ENCODE peak calls at places on chromosomes 3 and 15, in five cellular contexts. One of them, this sample, is unnamed.
A peak's percentile ranks its signal among the peaks of the same experiment; 100 is the strongest.

GRCh38 chr3:32815812-32816438 is 1.9 kb upstream of the TRIM71 start:
- DNase-seq in AG04449: no peak
- DNase-seq in PC-3: no peak
- DNase-seq in AG10803: no peak
- DNase-seq in LoVo: no peak
- DNase-seq in this sample: no peak

GRCh38 chr3:72310028-72310987 is 525.4 kb upstream of the PROK2 start:
- DNase-seq in PC-3: peak; percentile 31
- DNase-seq in AG04449: peak; percentile 17
- DNase-seq in LoVo: no peak
- DNase-seq in AG10803: peak; percentile 76
- DNase-seq in this sample: peak; percentile 91

GRCh38 chr3:4899654-4900236 is 79.5 kb upstream of the BHLHE40 start:
- DNase-seq in PC-3: peak; percentile 45
- DNase-seq in AG10803: no peak
- DNase-seq in LoVo: no peak
- DNase-seq in AG04449: no peak
- DNase-seq in this sample: no peak

GRCh38 chr3:71063768-71064287 is 519.7 kb downstream of the FOXP1 start:
- DNase-seq in AG10803: peak; percentile 29
- DNase-seq in AG04449: no peak
- DNase-seq in PC-3: peak; percentile 46
- DNase-seq in LoVo: peak; percentile 12
- DNase-seq in this sample: no peak

GRCh38 chr3:51932471-51933370 is 9.0 kb downstream of the RRP9 start:
- DNase-seq in AG04449: no peak
- DNase-seq in PC-3: no peak
- DNase-seq in AG10803: no peak
- DNase-seq in LoVo: no peak
- DNase-seq in this sample: no peak

GRCh38 chr3:99646107-99646435 is 7.7 kb downstream of the COL8A1 start:
- DNase-seq in AG10803: peak; percentile 78
- DNase-seq in LoVo: no peak
- DNase-seq in PC-3: no peak
- DNase-seq in AG04449: no peak
- DNase-seq in this sample: no peak

GRCh38 chr3:38834717-38835116 is 18.7 kb upstream of the SCN10A start:
- DNase-seq in PC-3: no peak
- DNase-seq in AG04449: no peak
- DNase-seq in AG10803: peak; percentile 9
- DNase-seq in LoVo: no peak
- DNase-seq in this sample: no peak

GRCh38 chr3:127264292-127264691 is 23.6 kb downstream of the PRR20G start:
- DNase-seq in AG10803: peak; percentile 11
- DNase-seq in PC-3: peak; percentile 58
- DNase-seq in LoVo: no peak
- DNase-seq in AG04449: no peak
- DNase-seq in this sample: no peak

GRCh38 chr3:165259518-165260193 is 63.5 kb upstream of the SLITRK3 start:
- DNase-seq in AG04449: no peak
- DNase-seq in PC-3: peak; percentile 67
- DNase-seq in AG10803: no peak
- DNase-seq in LoVo: peak; percentile 27
- DNase-seq in this sample: no peak

GRCh38 chr15:85099195-85099803 is 117.6 kb downstream of the PDE8A start:
- DNase-seq in AG10803: no peak
- DNase-seq in LoVo: no peak
- DNase-seq in PC-3: no peak
- DNase-seq in AG04449: no peak
- DNase-seq in this sample: no peak

GRCh38 chr15:38593523-38593922 is 28.9 kb upstream of the RASGRP1 start:
- DNase-seq in AG04449: no peak
- DNase-seq in PC-3: peak; percentile 38
- DNase-seq in LoVo: peak; percentile 14
- DNase-seq in AG10803: no peak
- DNase-seq in this sample: no peak

GRCh38 chr3:42665050-42665878 is 11.8 kb downstream of the ZBTB47 start:
- DNase-seq in AG04449: no peak
- DNase-seq in PC-3: no peak
- DNase-seq in AG10803: no peak
- DNase-seq in LoVo: no peak
- DNase-seq in this sample: no peak

GRCh38 chr15:45166792-45167630 is 20.8 kb downstream of the SHF start:
- DNase-seq in PC-3: peak; percentile 82
- DNase-seq in LoVo: peak; percentile 84
- DNase-seq in AG04449: peak; percentile 34
- DNase-seq in AG10803: peak; percentile 85
- DNase-seq in this sample: peak; percentile 93

GRCh38 chr15:68256675-68257450 is 20.7 kb upstream of the FEM1B start:
- DNase-seq in LoVo: peak; percentile 56
- DNase-seq in PC-3: peak; percentile 81
- DNase-seq in AG10803: peak; percentile 96
- DNase-seq in AG04449: no peak
- DNase-seq in this sample: peak; percentile 78

GRCh38 chr3:193971268-193971751 is 164.6 kb upstream of the HES1 start:
- DNase-seq in AG10803: peak; percentile 35
- DNase-seq in LoVo: peak; percentile 68
- DNase-seq in AG04449: no peak
- DNase-seq in PC-3: peak; percentile 81
- DNase-seq in this sample: peak; percentile 52

GRCh38 chr3:5011555-5012256 is 32.5 kb downstream of the BHLHE40 start:
- DNase-seq in LoVo: no peak
- DNase-seq in PC-3: no peak
- DNase-seq in AG10803: no peak
- DNase-seq in AG04449: no peak
- DNase-seq in this sample: peak; percentile 84

GRCh38 chr15:60972301-60972700 is 256.8 kb downstream of the RORA start:
- DNase-seq in AG10803: peak; percentile 93
- DNase-seq in LoVo: no peak
- DNase-seq in PC-3: peak; percentile 15
- DNase-seq in AG04449: peak; percentile 99
- DNase-seq in this sample: no peak

GRCh38 chr15:52112203-52112750 is 298 bp downstream of the BCL2L10 start:
- DNase-seq in PC-3: no peak
- DNase-seq in LoVo: no peak
- DNase-seq in AG04449: no peak
- DNase-seq in AG10803: no peak
- DNase-seq in this sample: peak; percentile 57

GRCh38 chr3:112007641-112008040 is 8.9 kb downstream of the TAGLN3 start:
- DNase-seq in AG10803: peak; percentile 88
- DNase-seq in AG04449: peak; percentile 70
- DNase-seq in LoVo: no peak
- DNase-seq in PC-3: no peak
- DNase-seq in this sample: no peak

GRCh38 chr3:88307666-88308065 is 157.9 kb downstream of the C3orf38 start:
- DNase-seq in AG10803: no peak
- DNase-seq in PC-3: no peak
- DNase-seq in AG04449: no peak
- DNase-seq in LoVo: no peak
- DNase-seq in this sample: no peak

GRCh38 chr15:36960179-36960946 is 140.0 kb downstream of the MEIS2 start:
- DNase-seq in PC-3: no peak
- DNase-seq in AG04449: no peak
- DNase-seq in LoVo: no peak
- DNase-seq in AG10803: no peak
- DNase-seq in this sample: peak; percentile 5

GRCh38 chr3:46946856-46947544 is 29.5 kb downstream of the CCDC12 start:
- DNase-seq in LoVo: peak; percentile 61
- DNase-seq in AG04449: no peak
- DNase-seq in PC-3: peak; percentile 54
- DNase-seq in AG10803: no peak
- DNase-seq in this sample: no peak

GRCh38 chr3:66107855-66108254 is 69.1 kb upstream of the MAGI1 start:
- DNase-seq in AG10803: peak; percentile 93
- DNase-seq in PC-3: no peak
- DNase-seq in AG04449: peak; percentile 60
- DNase-seq in LoVo: no peak
- DNase-seq in this sample: no peak

GRCh38 chr15:76803049-76803571 is 102.0 kb downstream of the SCAPER start:
- DNase-seq in AG10803: no peak
- DNase-seq in LoVo: no peak
- DNase-seq in PC-3: no peak
- DNase-seq in AG04449: no peak
- DNase-seq in this sample: no peak

GRCh38 chr3:44685128-44685800 is 27.2 kb upstream of the ZNF502 start:
- DNase-seq in LoVo: no peak
- DNase-seq in PC-3: no peak
- DNase-seq in AG04449: peak; percentile 45
- DNase-seq in AG10803: peak; percentile 92
- DNase-seq in this sample: peak; percentile 86

GRCh38 chr3:29171583-29171990 is 109.3 kb upstream of the RBMS3 start:
- DNase-seq in PC-3: no peak
- DNase-seq in AG04449: no peak
- DNase-seq in LoVo: no peak
- DNase-seq in AG10803: no peak
- DNase-seq in this sample: peak; percentile 37

GRCh38 chr3:187491371-187491770 is 123.2 kb downstream of the RTP4 start:
- DNase-seq in LoVo: no peak
- DNase-seq in AG04449: no peak
- DNase-seq in AG10803: no peak
- DNase-seq in PC-3: no peak
- DNase-seq in this sample: no peak

GRCh38 chr15:74725845-74726773 is 781 bp upstream of the CYP1A1 start:
- DNase-seq in AG10803: peak; percentile 6
- DNase-seq in PC-3: peak; percentile 17
- DNase-seq in LoVo: peak; percentile 56
- DNase-seq in AG04449: no peak
- DNase-seq in this sample: peak; percentile 53

GRCh38 chr3:183163563-183163962 is 1.0 kb upstream of the LAMP3 start:
- DNase-seq in PC-3: no peak
- DNase-seq in AG10803: no peak
- DNase-seq in AG04449: no peak
- DNase-seq in LoVo: no peak
- DNase-seq in this sample: no peak

GRCh38 chr15:63185206-63185605 is 4.2 kb upstream of the RAB8B start:
- DNase-seq in PC-3: no peak
- DNase-seq in LoVo: no peak
- DNase-seq in AG04449: no peak
- DNase-seq in AG10803: no peak
- DNase-seq in this sample: no peak

GRCh38 chr15:99999282-100000070 is 266.2 kb upstream of the LYSMD4 start:
- DNase-seq in LoVo: no peak
- DNase-seq in AG10803: no peak
- DNase-seq in AG04449: no peak
- DNase-seq in PC-3: no peak
- DNase-seq in this sample: no peak

GRCh38 chr3:123618768-123619484 is 34.1 kb upstream of the HACD2 start:
- DNase-seq in AG04449: peak; percentile 46
- DNase-seq in PC-3: peak; percentile 80
- DNase-seq in AG10803: peak; percentile 77
- DNase-seq in LoVo: peak; percentile 32
- DNase-seq in this sample: no peak

GRCh38 chr3:190892328-190893011 is 30.0 kb upstream of the GMNC start:
- DNase-seq in PC-3: no peak
- DNase-seq in LoVo: no peak
- DNase-seq in AG10803: no peak
- DNase-seq in AG04449: no peak
- DNase-seq in this sample: no peak

GRCh38 chr3:94159062-94159726 is 96.3 kb downstream of the NSUN3 start:
- DNase-seq in AG04449: no peak
- DNase-seq in AG10803: no peak
- DNase-seq in PC-3: peak; percentile 65
- DNase-seq in LoVo: peak; percentile 61
- DNase-seq in this sample: no peak

GRCh38 chr3:67937498-67938118 is 283.2 kb upstream of the SUCLG2 start:
- DNase-seq in AG04449: no peak
- DNase-seq in AG10803: no peak
- DNase-seq in PC-3: peak; percentile 8
- DNase-seq in LoVo: no peak
- DNase-seq in this sample: no peak

GRCh38 chr3:136237103-136237502 is 13.0 kb upstream of the PCCB start:
- DNase-seq in PC-3: no peak
- DNase-seq in AG04449: no peak
- DNase-seq in AG10803: no peak
- DNase-seq in LoVo: no peak
- DNase-seq in this sample: no peak

GRCh38 chr3:23664459-23664858 is 141.3 kb upstream of the UBE2E1 start:
- DNase-seq in AG10803: no peak
- DNase-seq in AG04449: no peak
- DNase-seq in PC-3: peak; percentile 86
- DNase-seq in LoVo: no peak
- DNase-seq in this sample: no peak

GRCh38 chr3:141656771-141657170 is 81.3 kb upstream of the RNF7 start:
- DNase-seq in LoVo: no peak
- DNase-seq in AG10803: peak; percentile 95
- DNase-seq in PC-3: no peak
- DNase-seq in AG04449: peak; percentile 67
- DNase-seq in this sample: no peak

This sample was measured in GM12865.